ENCODE peak calls at places on chromosomes 6 and 20, in ten cellular contexts. One of them, this sample, is unnamed.

GRCh38 chr6:46207174-46207573 is 36.4 kb upstream of the ENPP5 start:
- DNase-seq in IMR-90: no peak
- DNase-seq in substantia nigra: no peak
- DNase-seq in A549: no peak
- DNase-seq in heart right ventricle: no peak
- DNase-seq in RWPE1: no peak
- DNase-seq in endodermal cell: no peak
- DNase-seq in left lung: no peak
- DNase-seq in CD4-positive, alpha-beta T cell: no peak
- DNase-seq in tibial artery: no peak
- DNase-seq in this sample: no peak

GRCh38 chr20:42018979-42019378 is 400.8 kb upstream of the CHD6 start:
- DNase-seq in RWPE1: no peak
- DNase-seq in tibial artery: no peak
- DNase-seq in endodermal cell: peak; percentile 68
- DNase-seq in IMR-90: no peak
- DNase-seq in A549: peak; percentile 18
- DNase-seq in heart right ventricle: no peak
- DNase-seq in substantia nigra: no peak
- DNase-seq in CD4-positive, alpha-beta T cell: no peak
- DNase-seq in left lung: no peak
- DNase-seq in this sample: no peak

GRCh38 chr6:56101141-56101553 is 146.2 kb downstream of the COL21A1 start:
- DNase-seq in IMR-90: peak; percentile 94
- DNase-seq in left lung: peak; percentile 41
- DNase-seq in A549: peak; percentile 77
- DNase-seq in endodermal cell: no peak
- DNase-seq in tibial artery: no peak
- DNase-seq in substantia nigra: no peak
- DNase-seq in RWPE1: peak; percentile 62
- DNase-seq in heart right ventricle: no peak
- DNase-seq in CD4-positive, alpha-beta T cell: no peak
- DNase-seq in this sample: peak; percentile 72

GRCh38 chr6:150766201-150766997 is 99.1 kb upstream of the MTHFD1L start:
- DNase-seq in RWPE1: no peak
- DNase-seq in IMR-90: no peak
- DNase-seq in endodermal cell: no peak
- DNase-seq in substantia nigra: no peak
- DNase-seq in tibial artery: no peak
- DNase-seq in CD4-positive, alpha-beta T cell: no peak
- DNase-seq in left lung: no peak
- DNase-seq in A549: no peak
- DNase-seq in heart right ventricle: peak; percentile 29
- DNase-seq in this sample: no peak

GRCh38 chr20:36770680-36771079 is 2.9 kb downstream of the DSN1 start:
- DNase-seq in heart right ventricle: no peak
- DNase-seq in CD4-positive, alpha-beta T cell: no peak
- DNase-seq in IMR-90: no peak
- DNase-seq in substantia nigra: no peak
- DNase-seq in RWPE1: no peak
- DNase-seq in A549: no peak
- DNase-seq in endodermal cell: no peak
- DNase-seq in tibial artery: peak; percentile 20
- DNase-seq in left lung: no peak
- DNase-seq in this sample: no peak

GRCh38 chr6:97059473-97059872 is 134.9 kb downstream of the KLHL32 start:
- DNase-seq in A549: peak; percentile 9
- DNase-seq in tibial artery: no peak
- DNase-seq in CD4-positive, alpha-beta T cell: no peak
- DNase-seq in left lung: no peak
- DNase-seq in endodermal cell: no peak
- DNase-seq in heart right ventricle: no peak
- DNase-seq in RWPE1: peak; percentile 34
- DNase-seq in substantia nigra: no peak
- DNase-seq in IMR-90: peak; percentile 37
- DNase-seq in this sample: peak; percentile 6

GRCh38 chr20:47054945-47055344 is 160.3 kb downstream of the EYA2 start:
- DNase-seq in CD4-positive, alpha-beta T cell: no peak
- DNase-seq in substantia nigra: no peak
- DNase-seq in tibial artery: no peak
- DNase-seq in RWPE1: peak; percentile 60
- DNase-seq in left lung: no peak
- DNase-seq in heart right ventricle: no peak
- DNase-seq in A549: no peak
- DNase-seq in IMR-90: no peak
- DNase-seq in endodermal cell: no peak
- DNase-seq in this sample: no peak

GRCh38 chr20:62157387-62158087 is 14.0 kb downstream of the SS18L1 start:
- DNase-seq in CD4-positive, alpha-beta T cell: no peak
- DNase-seq in tibial artery: no peak
- DNase-seq in endodermal cell: no peak
- DNase-seq in left lung: peak; percentile 68
- DNase-seq in RWPE1: no peak
- DNase-seq in substantia nigra: no peak
- DNase-seq in IMR-90: no peak
- DNase-seq in heart right ventricle: no peak
- DNase-seq in A549: no peak
- DNase-seq in this sample: no peak

GRCh38 chr6:31321820-31322219 is 35.2 kb downstream of the HLA-B start:
- DNase-seq in IMR-90: no peak
- DNase-seq in RWPE1: no peak
- DNase-seq in substantia nigra: no peak
- DNase-seq in CD4-positive, alpha-beta T cell: no peak
- DNase-seq in endodermal cell: peak; percentile 77
- DNase-seq in tibial artery: no peak
- DNase-seq in left lung: no peak
- DNase-seq in heart right ventricle: no peak
- DNase-seq in A549: no peak
- DNase-seq in this sample: no peak

DNA sequence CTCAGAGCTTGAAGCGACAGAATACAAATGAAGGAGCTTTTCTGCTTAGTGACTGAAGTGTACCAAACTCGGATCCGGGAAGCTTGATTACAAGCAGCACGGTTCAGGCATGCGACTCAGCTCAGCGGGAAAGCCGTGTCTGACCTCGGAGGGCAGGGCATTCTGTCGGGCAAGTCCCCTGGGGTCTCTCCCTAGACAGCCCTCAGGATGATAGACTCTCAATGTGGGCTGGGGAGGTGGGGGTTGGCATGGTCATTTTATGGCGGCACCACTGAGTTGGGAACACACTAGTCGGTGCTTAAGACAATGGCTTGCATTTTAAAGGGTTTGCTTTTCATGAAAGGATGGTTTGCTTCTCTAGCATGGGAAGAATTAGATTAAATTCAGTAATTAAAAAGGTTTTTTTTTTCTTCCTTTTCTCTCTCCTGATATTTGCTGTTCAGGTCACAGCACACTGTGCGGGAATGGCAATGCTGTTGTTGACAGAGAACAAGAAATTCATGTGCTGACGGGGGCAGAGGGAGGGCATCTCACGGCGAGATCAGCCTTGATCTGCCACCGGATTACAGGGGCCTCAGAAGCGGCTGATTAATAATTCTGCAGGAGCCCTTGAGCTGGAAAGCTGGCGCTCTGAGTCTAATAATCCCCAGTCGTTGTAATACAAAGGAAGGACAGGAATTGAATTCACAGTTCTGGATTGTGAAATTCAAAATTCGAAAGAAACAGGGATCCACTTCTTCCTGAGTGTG is 80.7 kb upstream of the TRAF3IP2 start:
- DNase-seq in endodermal cell: no peak
- DNase-seq in IMR-90: no peak
- DNase-seq in heart right ventricle: peak; percentile 28
- DNase-seq in substantia nigra: no peak
- DNase-seq in CD4-positive, alpha-beta T cell: no peak
- DNase-seq in A549: no peak
- DNase-seq in left lung: peak; percentile 61
- DNase-seq in RWPE1: no peak
- DNase-seq in tibial artery: no peak
- DNase-seq in this sample: no peak
- H3K27ac ChIP-seq in endodermal cell: peak overlapping the region; percentile 95
- H3K27ac ChIP-seq in IMR-90: no peak overlapping the region
- H3K27ac ChIP-seq in heart right ventricle: peak overlapping the region; percentile 91
- H3K27ac ChIP-seq in substantia nigra: peak overlapping the region; percentile 63
- H3K27ac ChIP-seq in CD4-positive, alpha-beta T cell: no peak overlapping the region
- H3K27ac ChIP-seq in A549: no peak overlapping the region
- H3K27ac ChIP-seq in left lung: peak overlapping the region; percentile 46
- H3K27ac ChIP-seq in RWPE1: no peak overlapping the region
- H3K27ac ChIP-seq in tibial artery: no peak overlapping the region
- H3K27ac ChIP-seq in this sample: no peak overlapping the region

GRCh38 chr6:84687487-84687886 is 76.9 kb downstream of the TBX18 start:
- DNase-seq in CD4-positive, alpha-beta T cell: no peak
- DNase-seq in RWPE1: no peak
- DNase-seq in endodermal cell: no peak
- DNase-seq in left lung: no peak
- DNase-seq in heart right ventricle: no peak
- DNase-seq in substantia nigra: no peak
- DNase-seq in tibial artery: no peak
- DNase-seq in IMR-90: no peak
- DNase-seq in A549: no peak
- DNase-seq in this sample: no peak

GRCh38 chr6:84685983-84686584 is 78.3 kb downstream of the TBX18 start:
- DNase-seq in substantia nigra: no peak
- DNase-seq in left lung: no peak
- DNase-seq in A549: peak; percentile 42
- DNase-seq in CD4-positive, alpha-beta T cell: no peak
- DNase-seq in RWPE1: peak; percentile 2
- DNase-seq in tibial artery: no peak
- DNase-seq in endodermal cell: peak; percentile 63
- DNase-seq in IMR-90: peak; percentile 16
- DNase-seq in heart right ventricle: no peak
- DNase-seq in this sample: no peak

GRCh38 chr6:84681693-84682326 is 82.6 kb downstream of the TBX18 start:
- DNase-seq in RWPE1: no peak
- DNase-seq in tibial artery: no peak
- DNase-seq in heart right ventricle: no peak
- DNase-seq in IMR-90: no peak
- DNase-seq in CD4-positive, alpha-beta T cell: no peak
- DNase-seq in endodermal cell: no peak
- DNase-seq in left lung: no peak
- DNase-seq in A549: no peak
- DNase-seq in substantia nigra: no peak
- DNase-seq in this sample: no peak
- H3K27ac ChIP-seq in RWPE1: no peak overlapping the region
- H3K27ac ChIP-seq in tibial artery: no peak overlapping the region
- H3K27ac ChIP-seq in heart right ventricle: no peak overlapping the region
- H3K27ac ChIP-seq in IMR-90: no peak overlapping the region
- H3K27ac ChIP-seq in CD4-positive, alpha-beta T cell: no peak overlapping the region
- H3K27ac ChIP-seq in endodermal cell: no peak overlapping the region
- H3K27ac ChIP-seq in left lung: no peak overlapping the region
- H3K27ac ChIP-seq in A549: no peak overlapping the region
- H3K27ac ChIP-seq in substantia nigra: no peak overlapping the region
- H3K27ac ChIP-seq in this sample: no peak overlapping the region

DNA sequence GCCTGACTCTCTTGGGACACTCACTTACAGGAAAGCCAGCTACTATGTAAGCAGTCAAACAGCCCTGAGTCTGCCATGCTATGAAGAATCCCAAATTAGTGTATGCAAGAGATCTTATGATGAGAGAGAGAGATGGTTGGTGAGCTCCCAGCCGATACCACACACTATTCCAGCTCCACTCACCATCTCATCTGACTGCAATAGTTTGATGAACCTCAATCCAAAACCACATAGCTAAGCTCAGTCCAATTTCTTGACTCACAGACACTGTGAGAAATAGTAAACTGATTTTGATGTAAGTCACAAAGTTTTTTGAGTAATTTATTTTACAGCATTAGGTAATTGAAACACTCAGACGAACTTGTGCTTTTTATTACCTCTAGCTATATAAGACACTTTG is 441.4 kb downstream of the COL12A1 start:
- DNase-seq in tibial artery: no peak
- DNase-seq in heart right ventricle: no peak
- DNase-seq in IMR-90: peak; percentile 28
- DNase-seq in CD4-positive, alpha-beta T cell: no peak
- DNase-seq in RWPE1: no peak
- DNase-seq in left lung: no peak
- DNase-seq in substantia nigra: no peak
- DNase-seq in A549: no peak
- DNase-seq in endodermal cell: no peak
- DNase-seq in this sample: no peak
- H3K27ac ChIP-seq in tibial artery: no peak overlapping the region
- H3K27ac ChIP-seq in heart right ventricle: no peak overlapping the region
- H3K27ac ChIP-seq in IMR-90: no peak overlapping the region
- H3K27ac ChIP-seq in CD4-positive, alpha-beta T cell: no peak overlapping the region
- H3K27ac ChIP-seq in RWPE1: no peak overlapping the region
- H3K27ac ChIP-seq in left lung: no peak overlapping the region
- H3K27ac ChIP-seq in substantia nigra: no peak overlapping the region
- H3K27ac ChIP-seq in A549: no peak overlapping the region
- H3K27ac ChIP-seq in endodermal cell: no peak overlapping the region
- H3K27ac ChIP-seq in this sample: no peak overlapping the region

GRCh38 chr20:53907968-53908751 is 162.2 kb downstream of the BCAS1 start:
- DNase-seq in IMR-90: no peak
- DNase-seq in RWPE1: no peak
- DNase-seq in left lung: no peak
- DNase-seq in heart right ventricle: no peak
- DNase-seq in CD4-positive, alpha-beta T cell: no peak
- DNase-seq in endodermal cell: peak; percentile 20
- DNase-seq in substantia nigra: no peak
- DNase-seq in A549: no peak
- DNase-seq in tibial artery: peak; percentile 5
- DNase-seq in this sample: no peak
- H3K27ac ChIP-seq in IMR-90: peak overlapping the region; percentile 30
- H3K27ac ChIP-seq in RWPE1: peak overlapping the region; percentile 87
- H3K27ac ChIP-seq in left lung: peak overlapping the region; percentile 94
- H3K27ac ChIP-seq in heart right ventricle: no peak overlapping the region
- H3K27ac ChIP-seq in CD4-positive, alpha-beta T cell: no peak overlapping the region
- H3K27ac ChIP-seq in endodermal cell: no peak overlapping the region
- H3K27ac ChIP-seq in substantia nigra: no peak overlapping the region
- H3K27ac ChIP-seq in A549: peak overlapping the region; percentile 77
- H3K27ac ChIP-seq in tibial artery: no peak overlapping the region
- H3K27ac ChIP-seq in this sample: peak overlapping the region; percentile 92

GRCh38 chr6:27668442-27669275 is 195.8 kb upstream of the ZNF184 start:
- DNase-seq in A549: peak; percentile 76
- DNase-seq in IMR-90: peak; percentile 77
- DNase-seq in left lung: no peak
- DNase-seq in RWPE1: no peak
- DNase-seq in tibial artery: no peak
- DNase-seq in CD4-positive, alpha-beta T cell: no peak
- DNase-seq in substantia nigra: no peak
- DNase-seq in heart right ventricle: no peak
- DNase-seq in endodermal cell: peak; percentile 94
- DNase-seq in this sample: peak; percentile 45
- H3K27ac ChIP-seq in A549: peak overlapping the region; percentile 53
- H3K27ac ChIP-seq in IMR-90: no peak overlapping the region
- H3K27ac ChIP-seq in left lung: no peak overlapping the region
- H3K27ac ChIP-seq in RWPE1: no peak overlapping the region
- H3K27ac ChIP-seq in tibial artery: no peak overlapping the region
- H3K27ac ChIP-seq in CD4-positive, alpha-beta T cell: no peak overlapping the region
- H3K27ac ChIP-seq in substantia nigra: no peak overlapping the region
- H3K27ac ChIP-seq in heart right ventricle: no peak overlapping the region
- H3K27ac ChIP-seq in endodermal cell: no peak overlapping the region
- H3K27ac ChIP-seq in this sample: peak overlapping the region; percentile 34

This sample was measured in HL-60.